ENCODE peak calls at places on chromosome 20, in ten cellular contexts. F is gastrocnemius medialis, O is A549, G is right lobe of liver, Y is uterus, C is body of pancreas, B is stomach, J is transverse colon, I is erythroblast, T is IMR-90. M is an unnamed sample.

GRCh38 chr20:5153612-5154542 is 27.1 kb downstream of the CDS2 start:
- DNase-seq in B (no peak), C (no peak), I (no peak), Y (no peak), F (no peak), J (no peak), O (no peak), G (no peak), T (peak), M (no peak)

GRCh38 chr20:50716518-50716917 is 14.9 kb upstream of the PARD6B start:
- DNase-seq in T (no peak), I (no peak), C (no peak), B (no peak), F (no peak), Y (no peak), O (no peak), J (no peak), G (no peak), M (no peak)

GRCh38 chr20:51365670-51366069 is 176.8 kb downstream of the NFATC2 start:
- DNase-seq in F (no peak), I (no peak), B (no peak), C (no peak), O (peak), T (peak), Y (no peak), G (no peak), J (no peak), M (peak)

GRCh38 chr20:51021067-51022025 is 1.6 kb downstream of the KCNG1 start:
- DNase-seq in J (no peak), I (no peak), Y (no peak), C (no peak), T (peak), O (no peak), F (no peak), G (no peak), B (no peak), M (no peak)

GRCh38 chr20:13799974-13800373 is 15.1 kb downstream of the NDUFAF5 start:
- DNase-seq in O (no peak), G (no peak), Y (no peak), B (no peak), T (no peak), C (no peak), J (no peak), I (no peak), F (no peak), M (no peak)

GRCh38 chr20:32960849-32961731 is 43.1 kb downstream of the SUN5 start:
- DNase-seq in I (no peak), B (no peak), J (no peak), C (no peak), T (no peak), Y (no peak), O (no peak), F (no peak), G (no peak), M (no peak)

GRCh38 chr20:37291724-37292126 is 2.3 kb downstream of the MANBAL start:
- DNase-seq in C (no peak), G (no peak), I (no peak), F (no peak), Y (no peak), J (no peak), O (no peak), T (no peak), B (no peak), M (no peak)

GRCh38 chr20:42046686-42047085 is 428.5 kb upstream of the CHD6 start:
- DNase-seq in J (no peak), O (no peak), T (no peak), C (no peak), Y (no peak), I (no peak), B (no peak), F (no peak), G (no peak), M (no peak)

GRCh38 chr20:54525906-54526596 is 50.7 kb downstream of the DOK5 start:
- DNase-seq in O (no peak), C (no peak), F (no peak), B (no peak), J (no peak), I (no peak), T (no peak), Y (no peak), G (no peak), M (no peak)

GRCh38 chr20:40218296-40218955 is 470.6 kb downstream of the MAFB start:
- DNase-seq in O (no peak), J (no peak), B (no peak), F (no peak), C (no peak), G (no peak), I (no peak), Y (no peak), T (no peak), M (no peak)

GRCh38 chr20:36779656-36780025 is 6.1 kb upstream of the DSN1 start:
- DNase-seq in T (no peak), O (no peak), I (no peak), F (no peak), B (no peak), G (no peak), Y (no peak), C (no peak), J (no peak), M (no peak)

GRCh38 chr20:12790856-12791255 is 217.9 kb upstream of the SPTLC3 start:
- DNase-seq in F (no peak), C (no peak), I (no peak), B (no peak), O (no peak), J (no peak), T (no peak), G (no peak), Y (no peak), M (no peak)

GRCh38 chr20:62163485-62163865 is 19.4 kb upstream of the MTG2 start:
- DNase-seq in Y (no peak), F (no peak), I (no peak), G (no peak), O (no peak), T (no peak), B (no peak), C (no peak), J (no peak), M (no peak)
- TF ChIP-seq POLR2A in Y (no peak), F (no peak), I (no peak), G (no peak), O (no peak), T (no peak), B (no peak), C (no peak), J (no peak), M (no peak)

DNA sequence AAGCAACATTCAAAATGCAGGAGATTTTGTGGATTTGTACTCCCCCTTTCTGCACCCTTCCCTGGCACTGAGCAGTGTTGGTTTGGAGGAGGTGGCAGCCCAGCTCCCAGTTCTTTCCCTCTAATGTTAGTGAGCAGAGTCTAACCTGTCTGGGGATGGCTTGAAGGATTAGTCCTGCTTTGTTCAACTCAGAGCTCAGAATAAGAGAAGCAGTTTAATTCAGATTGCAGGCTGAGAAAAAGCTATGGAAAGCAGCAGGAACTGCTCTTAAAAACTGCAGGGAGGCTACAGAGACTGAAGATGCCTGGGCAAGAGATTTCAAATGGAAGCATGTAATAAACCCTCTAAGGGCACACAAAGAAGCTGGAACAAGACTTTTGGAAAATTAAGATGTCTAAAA is 223.4 kb upstream of the GGTLC1 start:
- DNase-seq in I (no peak), C (no peak), F (no peak), B (no peak), T (no peak), Y (no peak), G (no peak), O (no peak), J (no peak), M (no peak)
- TF ChIP-seq POLR2A in I (no peak), C (no peak), F (no peak), B (no peak), T (no peak), Y (no peak), G (no peak), O (no peak), J (no peak), M (no peak)

DNA sequence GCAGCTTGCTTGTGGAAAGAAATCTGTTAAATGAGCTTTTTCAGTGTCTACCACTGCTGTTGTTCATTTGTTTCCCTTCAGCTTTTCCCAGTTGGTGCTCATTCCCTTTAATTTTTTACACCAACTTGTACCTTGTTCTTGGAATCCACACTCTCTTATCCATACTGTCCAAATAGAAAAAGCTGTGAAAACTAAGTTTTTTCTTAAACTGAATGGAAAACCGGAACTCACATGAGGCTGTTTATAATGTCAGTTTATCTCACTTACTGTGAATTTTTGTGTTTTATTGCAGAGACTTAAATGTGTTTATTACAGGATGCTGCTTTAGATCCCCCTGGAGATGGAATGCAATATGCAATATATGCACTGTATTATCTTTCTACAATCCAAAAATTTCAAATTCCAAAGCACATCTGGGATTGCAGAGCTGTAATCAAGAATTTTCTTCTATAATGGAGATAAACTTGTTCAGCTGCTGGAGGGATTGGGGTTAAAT is 66.5 kb downstream of the MKKS start:
- DNase-seq in C (no peak), J (no peak), T (no peak), Y (no peak), O (no peak), F (no peak), I (no peak), B (no peak), G (no peak), M (no peak)
- TF ChIP-seq POLR2A in C (no peak), J (no peak), T (no peak), Y (no peak), O (no peak), F (no peak), I (no peak), B (no peak), G (no peak), M (no peak)

GRCh38 chr20:23178806-23179205 is 92.7 kb upstream of the CD93 start:
- DNase-seq in G (no peak), T (no peak), F (peak), J (no peak), I (peak), B (no peak), C (no peak), O (no peak), Y (no peak), M (no peak)
- TF ChIP-seq POLR2A in G (no peak), T (no peak), F (no peak), J (no peak), I (no peak), B (no peak), C (no peak), O (no peak), Y (no peak), M (no peak)

GRCh38 chr20:38872491-38873049 is 53.6 kb upstream of the FAM83D start:
- DNase-seq in B (no peak), F (no peak), T (no peak), Y (no peak), O (no peak), G (no peak), C (no peak), J (no peak), I (no peak), M (no peak)

GRCh38 chr20:38871560-38871953 is 54.7 kb upstream of the FAM83D start:
- DNase-seq in T (no peak), Y (no peak), I (no peak), O (no peak), G (no peak), J (no peak), C (no peak), B (no peak), F (no peak), M (no peak)

GRCh38 chr20:38872036-38872435 is 54.2 kb upstream of the FAM83D start:
- DNase-seq in Y (no peak), I (no peak), C (no peak), O (no peak), B (no peak), F (no peak), J (peak), T (no peak), G (no peak), M (no peak)

GRCh38 chr20:38874460-38875169 is 51.6 kb upstream of the FAM83D start:
- DNase-seq in G (no peak), F (no peak), T (no peak), J (peak), O (no peak), I (peak), C (no peak), B (no peak), Y (no peak), M (no peak)

DNA sequence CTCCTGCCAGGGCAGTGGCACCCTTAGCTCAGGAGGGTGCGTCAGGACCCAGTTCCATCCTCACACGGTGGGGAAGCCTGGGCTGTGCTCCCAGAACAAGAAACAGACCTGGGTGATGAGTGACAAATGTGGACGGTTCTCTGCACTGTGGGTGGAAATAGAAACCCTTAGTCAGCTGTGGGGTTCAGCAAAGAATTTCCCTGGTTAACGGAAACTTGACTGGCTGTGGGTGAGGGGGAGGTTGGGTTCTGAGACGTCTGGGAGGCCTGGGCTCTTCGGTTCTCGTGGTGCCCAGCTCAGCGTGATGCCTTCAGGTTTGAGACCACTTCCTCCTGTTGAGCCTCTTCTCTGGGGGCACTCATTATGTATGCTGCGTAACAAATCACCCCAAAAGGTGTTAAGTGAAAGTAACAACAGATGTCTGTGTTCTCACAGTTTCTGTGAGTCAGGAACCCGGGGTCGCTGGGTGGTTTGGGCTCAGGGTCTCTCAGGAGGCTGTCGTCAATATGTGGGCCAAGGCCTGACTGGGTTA is 53.1 kb upstream of the FAM83D start:
- DNase-seq in B (no peak), Y (no peak), G (no peak), J (peak), I (no peak), F (no peak), T (no peak), C (no peak), O (no peak), M (no peak)
- TF ChIP-seq POLR2A in B (no peak), Y (no peak), G (no peak), J (no peak), I (no peak), F (no peak), T (no peak), C (no peak), O (no peak), M (no peak)

GRCh38 chr20:62739581-62740285 is 31.1 kb downstream of the NTSR1 start:
- DNase-seq in I (no peak), T (no peak), O (no peak), J (peak), C (peak), Y (no peak), B (no peak), G (peak), F (no peak), M (peak)

GRCh38 chr20:62739067-62739466 is 30.4 kb downstream of the NTSR1 start:
- DNase-seq in T (no peak), J (peak), O (no peak), B (no peak), G (peak), Y (no peak), I (no peak), C (peak), F (no peak), M (no peak)

GRCh38 chr20:62741701-62742491 is 33.3 kb downstream of the NTSR1 start:
- DNase-seq in O (no peak), J (no peak), C (peak), B (no peak), G (peak), I (no peak), Y (no peak), T (no peak), F (no peak), M (no peak)

GRCh38 chr20:62741191-62741676 is 32.6 kb downstream of the NTSR1 start:
- DNase-seq in O (no peak), B (no peak), F (no peak), Y (no peak), C (peak), G (peak), T (no peak), J (no peak), I (no peak), M (peak)

GRCh38 chr20:62740286-62741141 is 31.9 kb downstream of the NTSR1 start:
- DNase-seq in G (peak), I (no peak), F (no peak), B (peak), C (peak), J (peak), Y (no peak), O (peak), T (peak), M (peak)
- TF ChIP-seq POLR2A in G (no peak), I (no peak), F (no peak), B (no peak), C (no peak), J (no peak), Y (no peak), O (no peak), T (no peak), M (peak)

DNA sequence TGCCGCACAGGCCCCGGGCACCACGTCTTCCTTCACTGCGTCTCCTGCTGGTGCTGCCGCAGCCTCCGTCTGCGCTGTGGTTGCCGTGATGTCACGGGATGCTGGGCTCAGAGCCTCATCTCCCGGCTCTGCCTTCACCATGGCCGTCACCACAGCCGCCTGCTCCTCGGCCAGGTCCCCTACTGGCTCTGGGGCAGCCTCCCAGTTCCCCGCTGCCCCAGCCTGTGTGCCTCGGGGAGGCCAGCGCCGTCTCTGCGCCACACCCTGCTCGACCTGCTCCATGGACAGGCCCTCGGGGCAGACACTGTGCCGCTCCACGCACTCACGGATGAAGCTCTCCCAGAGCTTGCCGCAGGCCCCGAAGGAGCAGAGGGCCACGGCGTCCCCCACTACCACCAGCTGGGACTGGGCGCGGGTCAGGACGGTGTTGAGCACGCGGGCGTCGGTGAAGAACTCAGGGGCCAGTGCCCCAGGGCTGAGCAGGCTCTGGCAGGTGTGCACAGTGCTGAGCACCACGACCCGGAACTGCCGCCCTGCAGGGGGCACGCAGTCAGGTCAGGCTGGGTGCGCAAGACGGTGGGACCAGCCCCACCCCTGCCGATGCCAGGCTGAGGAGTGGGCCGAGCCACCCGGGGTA is 8.2 kb downstream of the HELZ2 start:
- DNase-seq in T (no peak), J (no peak), O (no peak), Y (no peak), G (no peak), C (no peak), F (no peak), B (no peak), I (no peak), M (no peak)
- TF ChIP-seq POLR2A in T (no peak), J (no peak), O (no peak), Y (no peak), G (no peak), C (no peak), F (no peak), B (no peak), I (no peak), M (no peak)